ENCODE peak calls at places on chromosomes 4 and X, in ten cellular contexts. X is tibial nerve, Z is astrocyte of the spinal cord, P is progenitor cell of endocrine pancreas, N is foreskin fibroblast, W is AG09309, R is nephron progenitor cell, M is GM12864, H is AG04449, U is fibroblast of mammary gland. T is an unnamed sample.

GRCh38 chr4:122960298-122960985 is 38.0 kb upstream of the NUDT6 start:
- DNase-seq in X (no peak), Z (no peak), P (no peak), N (no peak), W (no peak), R (no peak), M (no peak), H (no peak), U (peak), T (no peak)

GRCh38 chr4:134147941-134148340 is 53.6 kb downstream of the PABPC4L start:
- DNase-seq in X (no peak), Z (no peak), P (no peak), N (no peak), W (no peak), R (no peak), M (no peak), H (no peak), U (no peak), T (no peak)

GRCh38 chr4:87633239-87633638 is 16.8 kb upstream of the DMP1 start:
- DNase-seq in X (no peak), Z (peak), P (no peak), N (no peak), W (peak), R (no peak), M (no peak), H (no peak), U (peak), T (no peak)

GRCh38 chr4:89110986-89111832 is at the start of gene TIGD2:
- DNase-seq in X (peak), Z (peak), P (peak), N (peak), W (peak), R (peak), M (peak), H (no peak), U (peak), T (peak)

GRCh38 chrX:69014200-69014599 is 151.1 kb downstream of the PJA1 start:
- DNase-seq in X (no peak), Z (peak), P (no peak), N (no peak), W (no peak), R (no peak), M (no peak), H (no peak), U (peak), T (no peak)

GRCh38 chrX:22424919-22425318 is 152.2 kb downstream of the CBLL2 start:
- DNase-seq in X (no peak), Z (no peak), P (no peak), N (no peak), W (no peak), R (no peak), M (no peak), H (no peak), U (no peak), T (no peak)

GRCh38 chr4:181674315-181674714 is 568.9 kb upstream of the TENM3 start:
- DNase-seq in X (no peak), Z (peak), P (no peak), N (no peak), W (peak), R (no peak), M (no peak), H (peak), U (peak), T (no peak)

GRCh38 chrX:1464282-1465131 is 11.8 kb upstream of the ASMTL start:
- DNase-seq in X (no peak), Z (no peak), P (peak), N (no peak), W (no peak), R (no peak), M (no peak), H (no peak), U (no peak), T (no peak)

GRCh38 chr4:7917669-7918068 is 22.0 kb downstream of the AFAP1 start:
- DNase-seq in X (no peak), Z (no peak), P (no peak), N (no peak), W (no peak), R (no peak), M (no peak), H (no peak), U (no peak), T (no peak)

GRCh38 chr4:93960450-93960849 is 131.9 kb downstream of the ATOH1 start:
- DNase-seq in X (no peak), Z (no peak), P (no peak), N (no peak), W (no peak), R (no peak), M (no peak), H (no peak), U (no peak), T (no peak)

GRCh38 chr4:7815562-7815961 is 124.1 kb downstream of the AFAP1 start:
- DNase-seq in X (no peak), Z (peak), P (no peak), N (peak), W (peak), R (no peak), M (no peak), H (no peak), U (peak), T (no peak)

GRCh38 chrX:19548279-19548678 is 33.0 kb upstream of the MAP3K15 start:
- DNase-seq in X (no peak), Z (no peak), P (no peak), N (no peak), W (no peak), R (no peak), M (no peak), H (no peak), U (no peak), T (no peak)

GRCh38 chr4:7466215-7466614 is 31.5 kb upstream of the PSAPL1 start:
- DNase-seq in X (no peak), Z (no peak), P (no peak), N (no peak), W (no peak), R (no peak), M (no peak), H (no peak), U (no peak), T (no peak)

GRCh38 chrX:15269618-15270521 is at the start of gene ASB9:
- DNase-seq in X (peak), Z (peak), P (peak), N (peak), W (peak), R (peak), M (no peak), H (peak), U (peak), T (peak)

GRCh38 chrX:425056-425455 is 38.3 kb upstream of the PPP2R3B start:
- DNase-seq in X (no peak), Z (no peak), P (no peak), N (no peak), W (no peak), R (no peak), M (no peak), H (no peak), U (no peak), T (no peak)

GRCh38 chrX:431032-431431 is 44.3 kb upstream of the PPP2R3B start:
- DNase-seq in X (no peak), Z (no peak), P (no peak), N (no peak), W (no peak), R (no peak), M (no peak), H (no peak), U (no peak), T (no peak)

GRCh38 chrX:429266-429825 is 42.6 kb upstream of the PPP2R3B start:
- DNase-seq in X (no peak), Z (no peak), P (no peak), N (no peak), W (no peak), R (no peak), M (no peak), H (no peak), U (no peak), T (no peak)

GRCh38 chrX:426881-427280 is 40.2 kb upstream of the PPP2R3B start:
- DNase-seq in X (no peak), Z (no peak), P (no peak), N (peak), W (no peak), R (no peak), M (no peak), H (no peak), U (no peak), T (no peak)

GRCh38 chrX:427812-428725 is 41.4 kb upstream of the PPP2R3B start:
- DNase-seq in X (no peak), Z (no peak), P (peak), N (peak), W (no peak), R (peak), M (no peak), H (no peak), U (no peak), T (no peak)
- TF ChIP-seq CTCF in X (no peak), Z (peak), P (peak), N (peak), W (peak), R (peak), M (no peak), H (peak), U (peak), T (no peak)

DNA sequence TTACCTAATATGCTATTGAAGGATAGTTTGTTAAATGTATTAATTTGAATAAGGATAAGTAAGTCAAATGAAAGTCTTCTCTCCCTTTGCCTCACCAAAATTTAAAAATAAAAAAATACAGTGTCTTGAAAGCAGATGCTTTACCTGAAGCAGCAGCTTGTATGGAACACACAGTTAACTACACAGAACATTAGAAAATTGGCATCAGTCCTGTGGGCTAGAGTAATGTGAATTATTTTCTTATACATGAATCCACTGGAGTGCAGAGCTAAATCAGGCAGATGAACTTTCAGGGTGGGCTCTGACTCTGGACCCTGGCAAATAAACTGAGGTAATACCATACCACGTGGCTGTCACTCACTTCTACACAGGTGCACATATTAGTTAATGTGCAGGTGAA is 348.0 kb downstream of the FSTL5 start:
- DNase-seq in X (no peak), Z (no peak), P (no peak), N (no peak), W (no peak), R (no peak), M (no peak), H (no peak), U (no peak), T (no peak)
- TF ChIP-seq CTCF in X (no peak), Z (no peak), P (no peak), N (no peak), W (no peak), R (no peak), M (no peak), H (no peak), U (no peak), T (no peak)

GRCh38 chr4:20423420-20423819 is 171.7 kb downstream of the SLIT2 start:
- DNase-seq in X (no peak), Z (no peak), P (no peak), N (no peak), W (no peak), R (no peak), M (no peak), H (no peak), U (no peak), T (no peak)

GRCh38 chr4:20421586-20421985 is 169.9 kb downstream of the SLIT2 start:
- DNase-seq in X (no peak), Z (no peak), P (no peak), N (no peak), W (no peak), R (no peak), M (no peak), H (peak), U (no peak), T (no peak)

GRCh38 chr4:20418865-20419451 is 167.3 kb downstream of the SLIT2 start:
- DNase-seq in X (no peak), Z (peak), P (no peak), N (peak), W (peak), R (no peak), M (peak), H (peak), U (peak), T (peak)

GRCh38 chr4:20420916-20421315 is 169.2 kb downstream of the SLIT2 start:
- DNase-seq in X (no peak), Z (no peak), P (no peak), N (no peak), W (no peak), R (no peak), M (no peak), H (no peak), U (no peak), T (no peak)

GRCh38 chr4:20422398-20422797 is 170.7 kb downstream of the SLIT2 start:
- DNase-seq in X (no peak), Z (peak), P (peak), N (no peak), W (no peak), R (peak), M (peak), H (no peak), U (peak), T (peak)
- TF ChIP-seq CTCF in X (peak), Z (peak), P (peak), N (no peak), W (peak), R (peak), M (peak), H (peak), U (peak), T (peak)

DNA sequence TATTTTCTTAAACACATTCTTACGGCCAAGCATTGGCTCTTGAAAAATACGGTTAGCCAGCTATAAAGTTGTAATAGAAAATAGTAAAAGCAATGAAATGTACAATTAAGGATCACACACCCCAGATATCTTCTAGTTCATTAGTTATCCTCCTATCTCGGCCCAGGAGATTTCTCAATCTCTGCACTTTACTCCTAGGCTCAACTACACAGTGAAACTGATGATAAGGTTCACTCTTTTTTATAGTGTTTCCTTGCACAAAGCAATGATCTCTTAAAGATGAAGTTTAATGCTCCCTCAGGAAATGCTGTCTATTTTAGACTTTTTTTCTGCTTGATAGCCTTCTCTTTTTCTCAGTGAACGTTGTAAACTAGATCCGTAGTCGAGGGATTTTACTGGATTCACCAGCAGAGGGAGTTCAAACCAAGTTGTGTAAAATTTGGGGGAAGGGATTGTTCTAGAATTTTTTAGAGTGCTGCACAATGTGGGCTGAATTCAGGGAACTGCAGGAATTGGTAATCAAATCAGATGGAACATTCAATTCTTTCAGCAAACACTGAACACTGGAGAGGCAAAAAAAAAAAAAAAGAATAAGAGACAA is 269.5 kb downstream of the GBA3 start:
- DNase-seq in X (no peak), Z (peak), P (no peak), N (peak), W (no peak), R (peak), M (no peak), H (no peak), U (peak), T (no peak)
- TF ChIP-seq CTCF in X (no peak), Z (peak), P (peak), N (peak), W (peak), R (peak), M (peak), H (peak), U (peak), T (no peak)

DNA sequence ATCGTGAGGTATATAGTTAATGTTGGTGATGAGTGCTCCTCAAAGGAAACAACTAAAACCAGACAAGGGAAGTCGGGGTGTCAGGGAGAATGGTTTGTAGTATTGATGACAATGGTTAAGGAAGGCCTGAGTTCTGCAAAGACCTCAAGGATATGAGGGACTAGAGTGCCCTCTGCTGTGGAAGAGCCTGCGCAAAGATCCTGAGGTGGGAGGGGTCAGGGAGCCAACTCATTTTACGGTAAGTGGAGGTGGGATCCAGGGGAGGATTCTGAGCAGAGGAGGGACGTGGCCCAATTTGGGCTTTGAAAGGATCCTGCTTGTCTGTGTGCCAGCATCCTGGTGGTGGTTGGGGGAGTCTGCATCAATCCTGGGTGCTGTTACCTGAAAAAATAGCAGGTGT is 11.3 kb downstream of the UBA1 start:
- DNase-seq in X (no peak), Z (no peak), P (no peak), N (no peak), W (no peak), R (no peak), M (no peak), H (no peak), U (no peak), T (no peak)
- TF ChIP-seq CTCF in X (no peak), Z (peak), P (no peak), N (no peak), W (no peak), R (no peak), M (no peak), H (no peak), U (peak), T (no peak)

GRCh38 chrX:146906166-146906565 is 91.6 kb upstream of the CXorf51A start:
- DNase-seq in X (no peak), Z (no peak), P (no peak), N (no peak), W (no peak), R (no peak), M (no peak), H (no peak), U (no peak), T (no peak)
- TF ChIP-seq CTCF in X (no peak), Z (no peak), P (no peak), N (no peak), W (no peak), R (no peak), M (no peak), H (no peak), U (no peak), T (no peak)

DNA sequence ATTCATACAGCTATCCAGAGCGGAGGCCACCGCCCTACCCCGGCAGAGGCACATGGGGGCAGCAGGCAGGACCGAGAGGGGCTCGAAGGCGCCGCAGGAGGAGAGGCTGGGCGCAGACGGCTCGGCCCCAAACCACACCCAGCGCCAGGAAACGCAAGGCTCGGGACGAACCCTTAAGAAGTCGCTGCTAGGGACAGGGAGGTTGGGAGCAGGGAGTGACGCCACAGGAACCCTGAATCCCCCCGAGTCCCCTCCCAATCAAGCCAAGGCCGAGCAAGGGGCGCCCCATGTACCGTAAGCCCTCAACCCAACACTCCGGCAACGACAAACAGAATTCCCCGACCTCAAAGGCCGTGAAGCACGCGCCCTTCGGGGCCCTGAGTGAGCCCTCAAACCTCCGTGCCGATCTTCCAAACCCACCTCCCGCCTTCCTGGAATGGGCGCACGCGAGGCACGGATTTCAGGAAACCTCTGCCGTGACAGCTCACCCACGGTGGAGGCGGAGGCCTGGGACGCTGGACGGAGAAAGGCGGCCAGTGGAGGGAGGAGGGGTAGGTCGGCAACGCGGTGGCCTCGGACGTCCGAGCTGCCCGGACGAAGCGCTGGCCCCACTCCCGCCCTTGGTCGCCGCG is 1.8 kb downstream of the ZFYVE28 start:
- DNase-seq in X (no peak), Z (peak), P (no peak), N (peak), W (no peak), R (peak), M (no peak), H (no peak), U (no peak), T (peak)
- TF ChIP-seq CTCF in X (no peak), Z (no peak), P (no peak), N (no peak), W (no peak), R (no peak), M (no peak), H (no peak), U (no peak), T (no peak)

GRCh38 chr4:41693629-41694028 is 54.9 kb downstream of the PHOX2B start:
- DNase-seq in X (no peak), Z (peak), P (no peak), N (peak), W (peak), R (no peak), M (no peak), H (no peak), U (peak), T (peak)
- TF ChIP-seq CTCF in X (peak), Z (peak), P (peak), N (peak), W (peak), R (peak), M (peak), H (peak), U (peak), T (peak)

T was measured in GM20000.